ENCODE peak calls at places on chromosome 22, in five cellular contexts. P is glutamatergic neuron, L is HCT116, M is lung, H is AG04449. W is an unnamed sample.

GRCh38 chr22:19871023-19871844 is 16.6 kb upstream of the GNB1L start:
- DNase-seq in P (peak), L (no peak), M (no peak), H (no peak), W (no peak)

GRCh38 chr22:20569059-20570058 is 61.9 kb downstream of the MED15 start:
- DNase-seq in P (no peak), L (peak), M (peak), H (peak), W (no peak)

GRCh38 chr22:32204211-32204855 is 540 bp downstream of the RFPL2 start:
- DNase-seq in P (no peak), L (no peak), M (no peak), H (no peak), W (no peak)

GRCh38 chr22:23291806-23292452 is 111.6 kb downstream of the BCR start:
- DNase-seq in P (no peak), L (no peak), M (no peak), H (no peak), W (no peak)

GRCh38 chr22:26804315-26804714 is 146.9 kb downstream of the MIAT start:
- DNase-seq in P (no peak), L (no peak), M (no peak), H (no peak), W (no peak)

GRCh38 chr22:49452362-49452946 is 375.2 kb downstream of the BRD1 start:
- DNase-seq in P (no peak), L (no peak), M (no peak), H (no peak), W (no peak)

GRCh38 chr22:24289781-24290181 is 19.1 kb downstream of the SPECC1L start:
- DNase-seq in P (no peak), L (no peak), M (no peak), H (no peak), W (no peak)

GRCh38 chr22:49586244-49586748 is 241.4 kb downstream of the BRD1 start:
- DNase-seq in P (no peak), L (no peak), M (no peak), H (no peak), W (no peak)

GRCh38 chr22:40204331-40205116 is 26.8 kb downstream of the TNRC6B start:
- DNase-seq in P (peak), L (no peak), M (no peak), H (peak), W (no peak)

GRCh38 chr22:35558719-35559118 is 18.1 kb downstream of the RASD2 start:
- DNase-seq in P (no peak), L (no peak), M (no peak), H (no peak), W (no peak)

GRCh38 chr22:40030757-40031092 is 36.0 kb downstream of the FAM83F start:
- DNase-seq in P (no peak), L (no peak), M (no peak), H (no peak), W (no peak)

GRCh38 chr22:37905534-37906363 is at the start of gene MICALL1:
- DNase-seq in P (peak), L (no peak), M (peak), H (no peak), W (peak)
- TF ChIP-seq CTCF in P (no peak), L (no peak), M (no peak), H (no peak), W (no peak)

DNA sequence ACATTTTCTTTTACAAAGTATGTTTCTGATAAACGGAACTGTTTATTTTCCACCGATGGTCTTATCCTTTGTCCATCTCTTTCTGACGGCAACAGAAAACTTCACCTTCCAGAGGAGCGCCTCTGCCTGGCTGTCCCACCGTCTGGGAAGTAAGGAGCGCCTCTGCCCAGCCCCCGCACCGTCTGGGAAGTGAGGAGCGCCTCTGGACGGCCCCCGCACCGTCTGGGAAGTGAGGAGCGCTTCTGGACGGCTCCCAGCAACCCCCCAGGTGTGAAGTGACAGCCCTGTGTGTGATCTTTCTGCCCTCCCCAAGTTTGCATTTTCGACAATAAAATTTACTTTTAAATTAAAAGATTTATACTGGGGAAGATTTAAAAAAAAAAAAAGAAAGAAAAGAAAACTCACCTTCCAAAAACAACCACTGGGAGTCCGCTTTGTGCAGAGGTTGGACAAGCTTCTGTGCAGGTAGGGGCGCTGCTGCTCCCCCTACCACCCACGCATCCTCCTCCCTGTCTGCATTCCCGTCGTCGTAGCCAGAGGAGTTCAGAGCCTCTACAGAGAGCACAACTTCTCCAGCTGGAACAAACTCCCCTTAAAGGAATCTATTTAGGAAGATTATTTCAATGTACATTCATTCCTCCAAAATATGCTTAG is 1.0 kb upstream of the APOBEC3B start:
- DNase-seq in P (no peak), L (peak), M (no peak), H (no peak), W (no peak)
- TF ChIP-seq CTCF in P (no peak), L (peak), M (peak), H (peak), W (peak)

GRCh38 chr22:38735126-38735464 is 20.7 kb downstream of the SUN2 start:
- DNase-seq in P (no peak), L (no peak), M (no peak), H (no peak), W (no peak)

GRCh38 chr22:38734203-38735100 is 21.3 kb downstream of the SUN2 start:
- DNase-seq in P (no peak), L (no peak), M (no peak), H (no peak), W (no peak)

GRCh38 chr22:38731703-38732161 is 24.1 kb downstream of the SUN2 start:
- DNase-seq in P (no peak), L (no peak), M (no peak), H (no peak), W (no peak)

GRCh38 chr22:38732251-38732815 is 23.5 kb downstream of the SUN2 start:
- DNase-seq in P (no peak), L (no peak), M (no peak), H (no peak), W (no peak)

DNA sequence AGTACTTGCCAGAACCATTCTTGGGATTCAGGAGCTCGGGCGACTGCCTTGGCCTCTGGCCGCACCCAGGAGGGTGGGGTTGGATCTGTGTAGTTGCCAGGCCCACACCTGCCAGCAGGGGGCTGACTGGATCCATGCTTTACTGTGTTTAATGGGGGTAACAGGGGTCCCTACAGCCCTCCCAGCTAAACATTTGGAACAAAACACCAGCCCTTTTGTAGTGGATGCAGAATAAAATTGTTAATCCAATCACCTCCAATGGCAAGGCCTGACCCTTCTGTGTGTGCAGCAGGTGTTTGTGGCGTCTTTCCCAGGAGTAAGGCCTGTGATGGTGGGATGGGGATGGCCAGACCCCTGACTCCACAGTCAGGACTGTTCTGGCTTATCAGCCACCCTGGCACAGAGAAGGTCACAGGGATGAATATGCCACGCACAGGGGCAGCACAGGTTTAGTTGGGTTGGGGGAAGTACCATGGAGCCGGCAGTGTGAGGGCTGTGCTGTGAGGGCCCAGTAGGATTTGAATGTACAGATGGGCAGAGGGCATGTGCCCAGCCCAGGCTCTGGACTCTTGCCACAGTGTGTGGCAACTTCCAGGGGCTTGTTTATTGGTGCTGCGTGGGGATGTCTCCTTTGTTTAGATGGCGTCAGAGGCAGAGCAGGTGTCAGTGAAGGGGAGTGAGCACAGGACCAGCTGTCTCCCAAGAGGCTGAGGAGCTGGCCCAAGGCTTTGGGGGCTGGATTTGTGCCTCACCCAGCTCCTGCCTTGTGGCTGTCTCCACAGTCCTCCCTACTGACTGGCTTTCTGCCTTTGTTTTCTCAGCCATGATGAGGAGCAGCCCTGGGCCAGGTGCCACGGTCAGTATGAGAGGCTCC is 22.2 kb downstream of the SUN2 start:
- DNase-seq in P (peak), L (no peak), M (no peak), H (no peak), W (peak)
- TF ChIP-seq CTCF in P (peak), L (peak), M (peak), H (peak), W (peak)

DNA sequence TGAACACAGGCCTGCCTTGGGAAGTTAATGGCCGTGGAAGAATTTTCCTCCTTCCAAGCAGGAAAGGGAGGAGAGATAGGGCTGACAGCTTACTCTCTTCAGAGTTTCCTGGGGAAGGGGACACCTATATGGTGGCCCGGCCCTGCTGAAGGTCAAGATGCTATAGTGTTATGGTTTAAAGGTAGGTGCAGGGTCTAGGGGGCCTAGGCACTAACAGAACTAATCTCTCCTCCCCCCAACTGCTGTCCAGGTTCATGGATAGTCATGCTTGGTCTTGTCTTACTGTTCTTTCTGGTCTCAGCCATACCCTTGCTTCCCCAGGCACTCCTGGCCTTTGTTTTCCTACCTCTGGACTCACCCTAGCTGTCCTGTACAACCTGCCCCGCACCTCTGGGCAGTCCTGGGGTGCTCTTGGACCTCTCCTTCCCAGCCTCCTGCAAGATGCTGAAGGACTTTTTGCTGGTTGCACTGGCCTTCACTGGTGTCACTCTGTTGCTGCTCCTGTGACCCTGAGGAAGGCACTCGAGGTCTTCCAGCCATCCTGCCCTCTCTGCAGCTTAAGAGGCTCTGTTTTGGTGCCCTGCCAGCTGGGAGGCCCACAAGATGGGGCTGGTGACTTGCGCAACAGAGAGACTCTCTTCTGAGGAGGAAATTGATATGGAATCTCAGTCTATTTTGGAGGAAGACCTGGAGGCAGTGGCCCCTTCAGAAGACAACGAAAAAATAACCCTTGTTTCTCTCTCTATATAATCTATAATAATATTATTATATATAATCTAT is 17.9 kb downstream of the SEC14L3 start:
- DNase-seq in P (no peak), L (no peak), M (peak), H (no peak), W (no peak)
- TF ChIP-seq CTCF in P (no peak), L (no peak), M (no peak), H (no peak), W (peak)

GRCh38 chr22:30289980-30290313 is 642 bp upstream of the CASTOR1 start:
- DNase-seq in P (no peak), L (no peak), M (no peak), H (no peak), W (no peak)
- TF ChIP-seq CTCF in P (no peak), L (no peak), M (no peak), H (no peak), W (no peak)

W was measured in neural crest cell.